ENCODE peak calls at places on chromosomes 2 and 18, in five cellular contexts. Z is memory B cell, T is hippocampal formation, L is GM12865, Q is NCI-H345. D is an unnamed sample.

GRCh38 chr2:100852447-100852846 is 32.5 kb downstream of the NPAS2 start:
- DNase-seq in L (no peak), Q (no peak), T (no peak), Z (no peak), D (no peak)

GRCh38 chr2:73235315-73236028 is 1.4 kb downstream of the CCT7 start:
- DNase-seq in Q (no peak), L (no peak), T (no peak), Z (no peak), D (no peak)

GRCh38 chr2:219702796-219703545 is 75.5 kb downstream of the SLC4A3 start:
- DNase-seq in Z (no peak), T (no peak), Q (no peak), L (no peak), D (no peak)

GRCh38 chr2:215293879-215294278 is 18.0 kb upstream of the ATIC start:
- DNase-seq in L (no peak), Q (no peak), Z (no peak), T (no peak), D (no peak)

GRCh38 chr18:32378705-32379104 is 92.0 kb downstream of the GAREM1 start:
- DNase-seq in Z (no peak), Q (peak; percentile 38), T (no peak), L (no peak), D (no peak)

GRCh38 chr2:235966932-235967331 is 201.3 kb downstream of the GBX2 start:
- DNase-seq in T (no peak), Z (no peak), L (no peak), Q (no peak), D (no peak)

GRCh38 chr2:237488901-237489860 is 2.1 kb downstream of the MLPH start:
- DNase-seq in L (no peak), Q (peak; percentile 37), T (no peak), Z (no peak), D (no peak)

GRCh38 chr2:212274215-212274614 is 264.4 kb downstream of the ERBB4 start:
- DNase-seq in T (no peak), Q (peak; percentile 5), L (no peak), Z (no peak), D (no peak)

GRCh38 chr18:25896178-25896780 is 194.1 kb downstream of the SS18 start:
- DNase-seq in Z (peak; percentile 16), T (no peak), Q (peak; percentile 68), L (peak; percentile 63), D (peak; percentile 42)

GRCh38 chr2:133812826-133813617 is 244.8 kb upstream of the NCKAP5 start:
- DNase-seq in L (no peak), Z (no peak), Q (no peak), T (no peak), D (no peak)

D was measured in MV-4-11.